ENCODE peak calls at places on chromosome 7, in five cellular contexts. One of them, this sample, is unnamed.

GRCh38 chr7:128389815-128390329 is 19.9 kb downstream of the IMPDH1 start:
- DNase-seq in CD4-positive, alpha-beta memory T cell: no peak
- DNase-seq in fibroblast of lung: no peak
- DNase-seq in choroid plexus epithelial cell: no peak
- DNase-seq in upper lobe of right lung: no peak
- DNase-seq in this sample: no peak

GRCh38 chr7:42621543-42622219 is 290.2 kb downstream of the C7orf25 start:
- DNase-seq in CD4-positive, alpha-beta memory T cell: no peak
- DNase-seq in fibroblast of lung: peak
- DNase-seq in choroid plexus epithelial cell: no peak
- DNase-seq in upper lobe of right lung: no peak
- DNase-seq in this sample: no peak

GRCh38 chr7:111312966-111313365 is 222.0 kb downstream of the LRRN3 start:
- DNase-seq in CD4-positive, alpha-beta memory T cell: no peak
- DNase-seq in fibroblast of lung: peak
- DNase-seq in choroid plexus epithelial cell: peak
- DNase-seq in upper lobe of right lung: no peak
- DNase-seq in this sample: peak

GRCh38 chr7:10225265-10225664 is 748.4 kb upstream of the PHF14 start:
- DNase-seq in CD4-positive, alpha-beta memory T cell: no peak
- DNase-seq in fibroblast of lung: peak
- DNase-seq in choroid plexus epithelial cell: no peak
- DNase-seq in upper lobe of right lung: no peak
- DNase-seq in this sample: no peak

GRCh38 chr7:40015790-40016296 is 65.8 kb downstream of the CDK13 start:
- DNase-seq in CD4-positive, alpha-beta memory T cell: no peak
- DNase-seq in fibroblast of lung: peak
- DNase-seq in choroid plexus epithelial cell: peak
- DNase-seq in upper lobe of right lung: no peak
- DNase-seq in this sample: no peak

GRCh38 chr7:47649901-47650300 is 68.0 kb upstream of the TNS3 start:
- DNase-seq in CD4-positive, alpha-beta memory T cell: no peak
- DNase-seq in fibroblast of lung: no peak
- DNase-seq in choroid plexus epithelial cell: no peak
- DNase-seq in upper lobe of right lung: no peak
- DNase-seq in this sample: no peak

GRCh38 chr7:55420535-55420934 is 55.4 kb downstream of the LANCL2 start:
- DNase-seq in CD4-positive, alpha-beta memory T cell: no peak
- DNase-seq in fibroblast of lung: peak
- DNase-seq in choroid plexus epithelial cell: peak
- DNase-seq in upper lobe of right lung: no peak
- DNase-seq in this sample: no peak

GRCh38 chr7:86913709-86914108 is 145.7 kb downstream of the ELAPOR2 start:
- DNase-seq in CD4-positive, alpha-beta memory T cell: no peak
- DNase-seq in fibroblast of lung: no peak
- DNase-seq in choroid plexus epithelial cell: no peak
- DNase-seq in upper lobe of right lung: no peak
- DNase-seq in this sample: no peak

GRCh38 chr7:6359742-6360141 is 87.3 kb upstream of the CYTH3 start:
- DNase-seq in CD4-positive, alpha-beta memory T cell: no peak
- DNase-seq in fibroblast of lung: no peak
- DNase-seq in choroid plexus epithelial cell: no peak
- DNase-seq in upper lobe of right lung: no peak
- DNase-seq in this sample: no peak

GRCh38 chr7:36600869-36601530 is 123.3 kb downstream of the AOAH start:
- DNase-seq in CD4-positive, alpha-beta memory T cell: no peak
- DNase-seq in fibroblast of lung: peak
- DNase-seq in choroid plexus epithelial cell: peak
- DNase-seq in upper lobe of right lung: no peak
- DNase-seq in this sample: peak

GRCh38 chr7:20786779-20787651 is at the start of gene SP8:
- DNase-seq in CD4-positive, alpha-beta memory T cell: no peak
- DNase-seq in fibroblast of lung: no peak
- DNase-seq in choroid plexus epithelial cell: no peak
- DNase-seq in upper lobe of right lung: no peak
- DNase-seq in this sample: peak

GRCh38 chr7:43905209-43905946 is 1.0 kb downstream of the URGCP start:
- DNase-seq in CD4-positive, alpha-beta memory T cell: no peak
- DNase-seq in fibroblast of lung: peak
- DNase-seq in choroid plexus epithelial cell: no peak
- DNase-seq in upper lobe of right lung: no peak
- DNase-seq in this sample: peak

GRCh38 chr7:68146970-68147369 is 1150.3 kb downstream of the TYW1 start:
- DNase-seq in CD4-positive, alpha-beta memory T cell: no peak
- DNase-seq in fibroblast of lung: no peak
- DNase-seq in choroid plexus epithelial cell: no peak
- DNase-seq in upper lobe of right lung: no peak
- DNase-seq in this sample: peak

GRCh38 chr7:68143345-68143744 is 1146.7 kb downstream of the TYW1 start:
- DNase-seq in CD4-positive, alpha-beta memory T cell: no peak
- DNase-seq in fibroblast of lung: no peak
- DNase-seq in choroid plexus epithelial cell: no peak
- DNase-seq in upper lobe of right lung: no peak
- DNase-seq in this sample: no peak

GRCh38 chr7:68152205-68152604 is 1155.6 kb downstream of the TYW1 start:
- DNase-seq in CD4-positive, alpha-beta memory T cell: no peak
- DNase-seq in fibroblast of lung: no peak
- DNase-seq in choroid plexus epithelial cell: no peak
- DNase-seq in upper lobe of right lung: no peak
- DNase-seq in this sample: no peak

GRCh38 chr7:68148440-68148839 is 1151.8 kb downstream of the TYW1 start:
- DNase-seq in CD4-positive, alpha-beta memory T cell: no peak
- DNase-seq in fibroblast of lung: no peak
- DNase-seq in choroid plexus epithelial cell: no peak
- DNase-seq in upper lobe of right lung: no peak
- DNase-seq in this sample: no peak

DNA sequence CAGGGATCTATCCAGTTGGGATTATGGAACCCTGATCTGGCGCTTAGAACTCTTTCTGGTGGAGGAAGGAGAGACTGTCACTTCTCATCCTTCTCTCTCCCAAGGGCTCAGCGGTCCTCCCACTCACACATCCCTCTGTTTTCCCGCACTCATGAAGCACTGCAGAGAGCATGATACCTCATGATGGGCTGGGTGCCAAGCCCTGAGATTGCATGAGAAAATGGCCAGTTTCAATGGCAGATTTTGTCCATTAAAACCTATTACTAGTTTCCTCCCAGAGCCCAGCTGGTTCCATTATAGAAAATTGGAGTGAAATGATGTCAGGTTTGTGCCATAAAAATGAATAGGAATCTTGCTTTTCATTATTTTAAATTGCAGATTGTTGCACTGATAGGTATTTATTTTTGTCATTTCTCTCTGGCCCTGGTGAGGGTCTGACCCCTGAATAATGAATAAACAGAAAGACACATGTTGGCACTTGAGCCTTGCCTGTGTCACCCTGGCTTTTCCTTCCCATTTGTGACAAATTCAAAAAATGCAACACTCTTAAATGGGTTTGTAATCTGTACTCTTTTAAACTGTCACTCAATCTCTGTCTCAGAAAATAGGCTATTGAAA is 1151.1 kb downstream of the TYW1 start:
- DNase-seq in CD4-positive, alpha-beta memory T cell: no peak
- DNase-seq in fibroblast of lung: no peak
- DNase-seq in choroid plexus epithelial cell: no peak
- DNase-seq in upper lobe of right lung: no peak
- DNase-seq in this sample: peak
- H3K4me3 ChIP-seq in CD4-positive, alpha-beta memory T cell: no peak
- H3K4me3 ChIP-seq in fibroblast of lung: no peak
- H3K4me3 ChIP-seq in choroid plexus epithelial cell: no peak
- H3K4me3 ChIP-seq in upper lobe of right lung: no peak
- H3K4me3 ChIP-seq in this sample: peak

DNA sequence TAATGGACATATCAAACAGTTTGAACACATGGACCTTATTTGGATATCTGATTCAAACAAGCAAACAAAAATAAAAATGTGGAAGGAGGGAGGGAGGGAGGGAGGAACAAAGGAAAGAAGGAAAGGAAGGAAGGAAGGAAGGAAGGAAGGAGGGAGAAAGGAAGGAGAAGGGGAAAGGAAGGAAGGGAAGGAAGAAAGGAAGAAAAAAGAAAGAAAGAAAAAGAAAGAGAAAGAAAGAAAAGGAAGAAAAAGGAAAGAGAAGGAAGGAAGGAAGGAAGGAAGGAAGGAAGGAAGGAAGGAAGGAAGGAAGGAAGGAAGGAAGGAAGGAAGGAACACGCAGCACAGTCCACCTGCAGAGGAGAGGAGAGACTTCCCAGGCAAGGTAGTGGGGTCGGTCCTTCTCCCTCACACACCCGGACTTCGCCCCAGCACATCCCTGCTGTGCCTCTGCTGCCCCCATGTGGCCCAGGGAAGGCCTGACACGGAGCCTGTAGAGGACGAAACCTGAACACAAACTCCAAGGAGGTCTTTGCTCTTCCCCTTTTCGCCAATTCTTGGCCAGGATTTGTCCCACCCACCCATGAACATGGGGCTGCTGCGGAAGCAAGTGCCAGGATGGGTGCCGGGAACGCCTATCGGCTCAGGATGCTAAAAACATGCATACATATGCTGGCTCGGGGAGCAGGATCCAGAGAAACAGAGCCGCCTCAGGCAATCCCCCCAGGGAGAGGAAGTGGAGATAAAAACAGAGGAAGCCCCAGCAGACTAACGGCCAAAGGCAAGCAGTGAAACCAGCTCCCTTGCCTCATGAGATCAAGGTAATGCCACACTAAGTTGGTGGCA is 52.3 kb upstream of the DGKI start:
- DNase-seq in CD4-positive, alpha-beta memory T cell: peak
- DNase-seq in fibroblast of lung: peak
- DNase-seq in choroid plexus epithelial cell: peak
- DNase-seq in upper lobe of right lung: peak
- DNase-seq in this sample: peak
- H3K4me3 ChIP-seq in CD4-positive, alpha-beta memory T cell: no peak
- H3K4me3 ChIP-seq in fibroblast of lung: no peak
- H3K4me3 ChIP-seq in choroid plexus epithelial cell: peak
- H3K4me3 ChIP-seq in upper lobe of right lung: no peak
- H3K4me3 ChIP-seq in this sample: peak

GRCh38 chr7:156031679-156032478 is 219.6 kb upstream of the SHH start:
- DNase-seq in CD4-positive, alpha-beta memory T cell: no peak
- DNase-seq in fibroblast of lung: no peak
- DNase-seq in choroid plexus epithelial cell: no peak
- DNase-seq in upper lobe of right lung: no peak
- DNase-seq in this sample: no peak

GRCh38 chr7:156032973-156033372 is 220.7 kb upstream of the SHH start:
- DNase-seq in CD4-positive, alpha-beta memory T cell: no peak
- DNase-seq in fibroblast of lung: no peak
- DNase-seq in choroid plexus epithelial cell: no peak
- DNase-seq in upper lobe of right lung: no peak
- DNase-seq in this sample: no peak

GRCh38 chr7:156036153-156036552 is 223.9 kb upstream of the SHH start:
- DNase-seq in CD4-positive, alpha-beta memory T cell: no peak
- DNase-seq in fibroblast of lung: no peak
- DNase-seq in choroid plexus epithelial cell: no peak
- DNase-seq in upper lobe of right lung: no peak
- DNase-seq in this sample: no peak

GRCh38 chr7:156038345-156038744 is 226.1 kb upstream of the SHH start:
- DNase-seq in CD4-positive, alpha-beta memory T cell: no peak
- DNase-seq in fibroblast of lung: no peak
- DNase-seq in choroid plexus epithelial cell: no peak
- DNase-seq in upper lobe of right lung: no peak
- DNase-seq in this sample: no peak

DNA sequence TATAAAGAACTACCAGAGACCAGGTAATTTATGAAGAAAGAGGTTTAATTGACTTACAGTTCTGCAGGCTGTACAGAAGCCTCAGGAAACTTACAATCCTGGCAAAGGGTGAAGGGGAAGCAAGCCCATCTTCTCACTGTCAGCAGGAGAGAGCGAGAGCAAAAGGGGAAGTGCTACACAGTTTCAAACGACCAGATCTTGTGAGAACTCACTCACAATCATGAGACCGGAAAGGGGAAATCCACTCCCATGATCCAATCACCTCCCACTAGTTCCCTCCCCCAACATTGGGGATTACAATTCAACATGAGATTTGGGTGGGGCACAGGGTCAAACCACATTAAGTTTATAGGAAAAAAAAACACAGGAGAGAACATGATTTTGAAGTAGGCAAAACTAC is 222.1 kb upstream of the SHH start:
- DNase-seq in CD4-positive, alpha-beta memory T cell: no peak
- DNase-seq in fibroblast of lung: no peak
- DNase-seq in choroid plexus epithelial cell: no peak
- DNase-seq in upper lobe of right lung: no peak
- DNase-seq in this sample: no peak
- H3K4me3 ChIP-seq in CD4-positive, alpha-beta memory T cell: no peak
- H3K4me3 ChIP-seq in fibroblast of lung: no peak
- H3K4me3 ChIP-seq in choroid plexus epithelial cell: no peak
- H3K4me3 ChIP-seq in upper lobe of right lung: no peak
- H3K4me3 ChIP-seq in this sample: no peak

GRCh38 chr7:100836812-100837098 is 9.4 kb upstream of the EPHB4 start:
- DNase-seq in CD4-positive, alpha-beta memory T cell: no peak
- DNase-seq in fibroblast of lung: no peak
- DNase-seq in choroid plexus epithelial cell: no peak
- DNase-seq in upper lobe of right lung: no peak
- DNase-seq in this sample: no peak
- H3K4me3 ChIP-seq in CD4-positive, alpha-beta memory T cell: no peak
- H3K4me3 ChIP-seq in fibroblast of lung: no peak
- H3K4me3 ChIP-seq in choroid plexus epithelial cell: peak
- H3K4me3 ChIP-seq in upper lobe of right lung: peak
- H3K4me3 ChIP-seq in this sample: peak

GRCh38 chr7:102415685-102416225 is 17.6 kb upstream of the ORAI2 start:
- DNase-seq in CD4-positive, alpha-beta memory T cell: peak
- DNase-seq in fibroblast of lung: no peak
- DNase-seq in choroid plexus epithelial cell: no peak
- DNase-seq in upper lobe of right lung: no peak
- DNase-seq in this sample: no peak
- H3K4me3 ChIP-seq in CD4-positive, alpha-beta memory T cell: peak
- H3K4me3 ChIP-seq in fibroblast of lung: no peak
- H3K4me3 ChIP-seq in choroid plexus epithelial cell: no peak
- H3K4me3 ChIP-seq in upper lobe of right lung: no peak
- H3K4me3 ChIP-seq in this sample: no peak

DNA sequence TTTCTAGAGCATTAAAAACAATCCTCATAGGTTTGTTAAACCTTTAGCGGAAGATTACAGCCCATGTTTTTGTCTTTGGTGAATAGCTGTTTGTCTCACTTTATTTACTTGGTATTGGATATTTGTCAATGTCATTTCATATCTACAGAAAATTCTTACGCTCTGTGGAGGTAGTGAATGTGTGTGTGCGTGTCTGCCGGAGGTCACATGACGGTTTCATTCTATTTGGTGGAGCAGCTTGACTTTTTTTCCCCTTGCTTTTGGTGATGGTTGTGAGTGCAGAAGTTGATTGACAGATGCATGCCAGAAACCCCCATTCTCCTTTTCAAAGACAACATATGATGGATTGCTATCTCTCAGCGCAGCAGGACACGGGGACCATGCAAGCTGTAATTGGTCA is at the start of gene POU6F2:
- DNase-seq in CD4-positive, alpha-beta memory T cell: no peak
- DNase-seq in fibroblast of lung: no peak
- DNase-seq in choroid plexus epithelial cell: no peak
- DNase-seq in upper lobe of right lung: no peak
- DNase-seq in this sample: no peak
- H3K4me3 ChIP-seq in CD4-positive, alpha-beta memory T cell: no peak
- H3K4me3 ChIP-seq in fibroblast of lung: no peak
- H3K4me3 ChIP-seq in choroid plexus epithelial cell: no peak
- H3K4me3 ChIP-seq in upper lobe of right lung: no peak
- H3K4me3 ChIP-seq in this sample: no peak

GRCh38 chr7:2717293-2717904 is 29.4 kb downstream of the AMZ1 start:
- DNase-seq in CD4-positive, alpha-beta memory T cell: no peak
- DNase-seq in fibroblast of lung: peak
- DNase-seq in choroid plexus epithelial cell: peak
- DNase-seq in upper lobe of right lung: peak
- DNase-seq in this sample: peak
- H3K4me3 ChIP-seq in CD4-positive, alpha-beta memory T cell: no peak
- H3K4me3 ChIP-seq in fibroblast of lung: no peak
- H3K4me3 ChIP-seq in choroid plexus epithelial cell: no peak
- H3K4me3 ChIP-seq in upper lobe of right lung: no peak
- H3K4me3 ChIP-seq in this sample: no peak